ENCODE peak calls at places on chromosomes 5 and 9, in nine cellular contexts. C, M, B, A, I, K, F, V and L are unnamed samples.

GRCh38 chr9:69429281-69429680 is 104.3 kb downstream of the ENTREP1 start:
- DNase-seq in M (no peak), K (no peak), F (no peak), B (no peak), C (no peak), V (no peak), I (no peak), A (no peak), L (no peak)

GRCh38 chr9:94675008-94675841 is 35.9 kb upstream of the FBP1 start:
- DNase-seq in M (no peak), V (no peak), F (no peak), K (no peak), A (no peak), I (no peak), B (peak; percentile 55), C (peak; percentile 60), L (no peak)

GRCh38 chr5:25006734-25007133 is 362.0 kb upstream of the CDH10 start:
- DNase-seq in C (peak; percentile 52), I (peak; percentile 7), M (peak; percentile 13), K (peak; percentile 47), B (no peak), F (peak; percentile 15), A (peak; percentile 5), V (no peak), L (no peak)

GRCh38 chr5:96911139-96911538 is 24.7 kb upstream of the LNPEP start:
- DNase-seq in V (no peak), C (no peak), B (no peak), I (no peak), M (no peak), K (no peak), A (no peak), F (no peak), L (no peak)

GRCh38 chr5:97658116-97658900 is 475.3 kb upstream of the RIOK2 start:
- DNase-seq in A (no peak), V (no peak), K (no peak), M (no peak), I (no peak), B (no peak), F (no peak), C (no peak), L (no peak)

GRCh38 chr5:9622891-9623547 is 7.1 kb downstream of the TAS2R1 start:
- DNase-seq in F (no peak), B (peak; percentile 90), K (peak; percentile 89), I (no peak), C (peak; percentile 34), A (peak; percentile 76), V (no peak), M (peak; percentile 39), L (no peak)

GRCh38 chr5:10563132-10563939 is 534 bp upstream of the ANKRD33B start:
- DNase-seq in I (no peak), K (no peak), C (peak; percentile 44), B (no peak), M (no peak), V (peak; percentile 60), A (no peak), F (no peak), L (no peak)

GRCh38 chr9:77507212-77507961 is 140.7 kb downstream of the GNA14 start:
- DNase-seq in A (no peak), C (no peak), F (no peak), K (no peak), B (no peak), V (no peak), I (no peak), M (no peak), L (no peak)

GRCh38 chr5:158705901-158706300 is 393.8 kb downstream of the EBF1 start:
- DNase-seq in I (no peak), M (no peak), C (no peak), K (no peak), F (no peak), V (no peak), A (no peak), B (no peak), L (no peak)

GRCh38 chr5:138778234-138778633 is 25.0 kb downstream of the CTNNA1 start:
- DNase-seq in A (no peak), B (no peak), F (no peak), C (no peak), V (no peak), K (no peak), I (no peak), M (no peak), L (no peak)

GRCh38 chr5:76705574-76705973 is 10.4 kb upstream of the F2R start:
- DNase-seq in V (no peak), C (no peak), K (no peak), A (no peak), I (no peak), F (no peak), M (no peak), B (no peak), L (no peak)

GRCh38 chr5:14148890-14149671 is 5.9 kb downstream of the TRIO start:
- DNase-seq in M (no peak), C (no peak), V (no peak), B (no peak), A (no peak), I (no peak), F (no peak), K (no peak), L (no peak)